ENCODE peak calls at places on chromosomes 6 and 20, in nine cellular contexts. G, K, B, S, X, N, T, P and Q are unnamed samples.

GRCh38 chr20:22667198-22667597 is 82.8 kb upstream of the FOXA2 start:
- DNase-seq in S (no peak), X (no peak), B (no peak), T (no peak), N (no peak), P (no peak), K (no peak), G (no peak), Q (no peak)

GRCh38 chr6:3226422-3227362 is 761 bp downstream of the TUBB2B start:
- DNase-seq in X (no peak), K (peak), N (no peak), P (no peak), S (no peak), T (no peak), G (no peak), B (no peak), Q (no peak)

GRCh38 chr6:75101896-75102680 is 103.8 kb downstream of the COL12A1 start:
- DNase-seq in T (no peak), K (no peak), N (no peak), G (peak), X (no peak), B (no peak), S (no peak), P (no peak), Q (no peak)

GRCh38 chr6:38831865-38832264 is 116.8 kb downstream of the DNAH8 start:
- DNase-seq in B (no peak), T (no peak), K (no peak), G (no peak), N (no peak), P (no peak), S (no peak), X (no peak), Q (no peak)

GRCh38 chr6:29702519-29703103 is 20.6 kb upstream of the HLA-F start:
- DNase-seq in B (no peak), X (no peak), S (peak), G (no peak), P (peak), N (peak), T (peak), K (peak), Q (no peak)

GRCh38 chr6:78910611-78911134 is 43.3 kb downstream of the IRAK1BP1 start:
- DNase-seq in X (no peak), G (no peak), P (peak), S (no peak), K (peak), B (no peak), N (no peak), T (no peak), Q (no peak)

GRCh38 chr20:13526551-13526950 is 112.2 kb downstream of the TASP1 start:
- DNase-seq in S (no peak), B (no peak), G (peak), K (no peak), X (no peak), T (no peak), P (no peak), N (no peak), Q (no peak)

GRCh38 chr20:41361757-41362747 is 4.6 kb downstream of the EMILIN3 start:
- DNase-seq in B (no peak), T (no peak), P (peak), X (no peak), N (no peak), K (no peak), G (no peak), S (no peak), Q (no peak)

GRCh38 chr6:157764346-157765068 is 58.5 kb upstream of the SNX9 start:
- DNase-seq in S (peak), K (no peak), T (peak), P (peak), N (peak), X (peak), B (peak), G (peak), Q (peak)

GRCh38 chr20:41005361-41005729 is 23.3 kb upstream of the TOP1 start:
- DNase-seq in N (no peak), B (peak), T (peak), P (peak), K (no peak), X (peak), G (peak), S (peak), Q (peak)

GRCh38 chr6:34544776-34545471 is 11.2 kb downstream of the SPDEF start:
- DNase-seq in S (no peak), P (no peak), X (no peak), K (no peak), B (no peak), N (no peak), T (no peak), G (no peak), Q (no peak)

GRCh38 chr6:20669571-20670314 is 135.5 kb downstream of the CDKAL1 start:
- DNase-seq in X (no peak), S (no peak), B (no peak), G (peak), N (no peak), K (no peak), T (no peak), P (no peak), Q (no peak)

GRCh38 chr6:28673800-28674671 is 148.4 kb downstream of the GPX5 start:
- DNase-seq in P (no peak), K (no peak), S (peak), B (no peak), G (peak), X (no peak), N (peak), T (peak), Q (no peak)

GRCh38 chr20:5526516-5526915 is 209.8 kb upstream of the PROKR2 start:
- DNase-seq in P (no peak), X (no peak), S (no peak), N (no peak), B (no peak), K (no peak), T (no peak), G (no peak), Q (no peak)

GRCh38 chr20:36312724-36313441 is 6.7 kb downstream of the DLGAP4 start:
- DNase-seq in P (no peak), G (no peak), N (no peak), T (no peak), K (peak), S (no peak), X (no peak), B (no peak), Q (no peak)

GRCh38 chr20:32006841-32007786 is 3.1 kb upstream of the CCM2L start:
- DNase-seq in K (no peak), S (no peak), G (no peak), P (no peak), B (no peak), N (peak), X (no peak), T (no peak), Q (no peak)

GRCh38 chr20:4613718-4614620 is 107.7 kb upstream of the PRND start:
- DNase-seq in T (peak), S (no peak), K (no peak), X (peak), B (no peak), P (no peak), G (no peak), N (peak), Q (no peak)

GRCh38 chr6:136771306-136771705 is 21.0 kb downstream of the MAP3K5 start:
- DNase-seq in B (no peak), N (no peak), S (no peak), T (no peak), P (no peak), K (no peak), G (no peak), X (no peak), Q (no peak)

GRCh38 chr6:129845696-129846095 is 15.4 kb downstream of the TMEM244 start:
- DNase-seq in B (no peak), S (no peak), X (no peak), T (no peak), N (no peak), G (no peak), P (no peak), K (no peak), Q (no peak)

GRCh38 chr6:55875420-55875819 is at the start of gene BMP5:
- DNase-seq in N (no peak), P (no peak), S (no peak), B (no peak), T (no peak), K (no peak), X (no peak), G (no peak), Q (no peak)

GRCh38 chr6:42374027-42374669 is 77.6 kb downstream of the TRERF1 start:
- DNase-seq in X (no peak), K (no peak), N (no peak), G (no peak), B (no peak), T (no peak), P (no peak), S (no peak), Q (no peak)
- TF ChIP-seq POLR2A in X (no peak), K (no peak), N (no peak), G (no peak), B (no peak), T (no peak), P (no peak), S (no peak), Q (no peak)

DNA sequence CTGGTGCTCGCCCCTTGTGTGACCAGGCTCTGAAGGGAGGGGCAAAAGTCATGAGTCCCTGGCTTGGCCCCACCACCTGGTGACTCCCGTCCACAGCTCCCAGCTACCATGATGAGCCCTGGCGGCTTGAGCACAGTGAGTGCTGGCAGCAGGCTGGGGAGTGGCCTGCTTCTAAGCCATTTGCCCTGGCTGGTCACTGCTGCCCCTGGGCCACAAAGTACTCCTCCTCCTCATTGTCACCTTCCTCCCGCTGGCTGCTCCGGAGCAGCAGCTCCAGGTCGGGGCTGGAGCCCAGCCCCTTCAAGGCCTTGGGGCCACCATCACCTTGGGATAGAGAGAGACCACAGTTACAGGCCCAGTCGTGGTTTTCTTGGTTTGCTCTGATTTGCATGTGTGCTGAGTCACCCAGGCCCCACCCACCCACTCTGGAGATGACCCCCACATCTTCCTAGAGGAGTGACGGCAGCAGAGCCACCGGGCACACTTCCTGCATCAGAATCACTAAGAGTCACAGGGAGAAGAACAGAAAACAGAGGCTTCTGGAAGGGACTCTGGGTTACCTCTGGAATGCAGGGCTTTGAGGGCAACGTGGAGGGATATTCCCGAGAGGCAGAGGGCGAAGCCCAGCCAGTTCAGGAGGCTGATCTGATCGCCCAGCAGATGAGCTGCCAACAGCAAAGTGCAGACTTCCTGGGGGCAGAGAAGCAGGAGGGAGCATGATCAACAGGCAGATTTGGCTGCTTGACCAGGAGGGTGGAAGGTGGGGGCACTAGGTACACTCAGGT is 42.1 kb upstream of the CDH22 start:
- DNase-seq in N (no peak), B (no peak), G (peak), K (peak), P (no peak), T (no peak), X (no peak), S (peak), Q (no peak)
- TF ChIP-seq POLR2A in N (no peak), B (no peak), G (no peak), K (no peak), P (no peak), T (no peak), X (no peak), S (no peak), Q (no peak)

GRCh38 chr20:33789109-33789857 is 21.9 kb upstream of the CHMP4B start:
- DNase-seq in K (no peak), N (peak), G (peak), T (peak), B (peak), S (peak), X (no peak), P (peak), Q (peak)
- TF ChIP-seq POLR2A in K (no peak), N (no peak), G (no peak), T (no peak), B (no peak), S (peak), X (no peak), P (peak), Q (no peak)

GRCh38 chr6:116060572-116061283 is at the start of gene FRK:
- DNase-seq in B (peak), S (no peak), X (no peak), K (no peak), N (peak), G (peak), T (peak), P (no peak), Q (no peak)
- TF ChIP-seq POLR2A in B (no peak), S (no peak), X (no peak), K (no peak), N (peak), G (no peak), T (no peak), P (peak), Q (no peak)

GRCh38 chr6:6919173-6919572 is 188.6 kb upstream of the RREB1 start:
- DNase-seq in T (no peak), X (no peak), B (no peak), N (no peak), P (no peak), G (no peak), S (no peak), K (no peak), Q (no peak)

GRCh38 chr6:6920114-6920983 is 187.4 kb upstream of the RREB1 start:
- DNase-seq in N (no peak), X (no peak), S (no peak), K (no peak), G (no peak), B (no peak), T (no peak), P (no peak), Q (no peak)

GRCh38 chr6:6918216-6918983 is 189.4 kb upstream of the RREB1 start:
- DNase-seq in S (peak), T (peak), G (peak), K (peak), P (no peak), X (no peak), N (no peak), B (no peak), Q (no peak)

GRCh38 chr6:6923605-6924004 is 184.2 kb upstream of the RREB1 start:
- DNase-seq in N (no peak), X (no peak), K (no peak), G (no peak), B (no peak), T (no peak), S (no peak), P (no peak), Q (no peak)

GRCh38 chr6:6920984-6921313 is 186.8 kb upstream of the RREB1 start:
- DNase-seq in N (no peak), G (no peak), S (no peak), K (no peak), B (no peak), P (no peak), T (no peak), X (no peak), Q (no peak)
- TF ChIP-seq POLR2A in N (no peak), G (no peak), S (no peak), K (no peak), B (no peak), P (no peak), T (no peak), X (no peak), Q (no peak)

DNA sequence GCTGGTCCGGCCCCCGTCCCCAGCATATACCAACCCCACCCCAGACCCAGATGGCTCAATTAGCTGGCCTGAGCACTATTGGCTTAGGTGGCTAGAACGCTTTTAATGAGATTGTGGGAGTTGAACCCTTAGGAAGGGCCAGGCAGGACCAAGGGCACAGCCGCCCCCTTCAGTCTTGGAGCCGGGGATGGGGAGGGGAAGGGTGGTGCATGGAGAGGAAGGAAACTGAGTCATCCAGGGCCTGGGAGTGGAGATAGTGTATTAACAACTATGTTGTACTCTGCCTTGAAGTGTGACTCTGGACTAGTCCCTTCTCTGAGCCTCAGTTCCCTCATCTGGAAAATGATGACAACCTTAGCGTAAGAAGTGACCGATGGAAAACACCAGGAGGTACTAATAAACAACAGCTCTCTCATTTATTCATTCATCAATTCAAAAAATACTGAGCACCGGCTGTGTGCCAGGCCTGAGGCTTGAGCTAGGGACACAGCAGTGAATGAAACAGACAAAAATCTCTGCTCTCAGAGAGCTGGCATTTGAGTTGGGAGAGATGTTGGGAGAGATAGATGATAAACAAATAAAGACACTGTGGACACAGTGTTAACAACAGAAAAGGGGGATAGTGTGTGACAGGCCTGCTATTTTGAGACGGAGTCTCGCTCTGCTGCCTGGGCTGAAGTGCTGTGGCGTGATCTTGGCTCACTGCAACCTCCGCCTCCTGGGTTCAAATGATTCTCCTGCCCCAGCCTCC is 11.5 kb downstream of the PEDS1 start:
- DNase-seq in P (no peak), K (no peak), X (no peak), B (no peak), T (no peak), S (no peak), G (no peak), N (no peak), Q (no peak)
- TF ChIP-seq POLR2A in P (no peak), K (no peak), X (no peak), B (no peak), T (no peak), S (no peak), G (no peak), N (no peak), Q (no peak)

GRCh38 chr20:20731000-20731944 is 18.8 kb upstream of the RALGAPA2 start:
- DNase-seq in S (no peak), K (no peak), G (no peak), T (no peak), N (no peak), P (no peak), B (no peak), X (no peak), Q (no peak)
- TF ChIP-seq POLR2A in S (no peak), K (no peak), G (no peak), T (no peak), N (no peak), P (no peak), B (no peak), X (no peak), Q (no peak)

DNA sequence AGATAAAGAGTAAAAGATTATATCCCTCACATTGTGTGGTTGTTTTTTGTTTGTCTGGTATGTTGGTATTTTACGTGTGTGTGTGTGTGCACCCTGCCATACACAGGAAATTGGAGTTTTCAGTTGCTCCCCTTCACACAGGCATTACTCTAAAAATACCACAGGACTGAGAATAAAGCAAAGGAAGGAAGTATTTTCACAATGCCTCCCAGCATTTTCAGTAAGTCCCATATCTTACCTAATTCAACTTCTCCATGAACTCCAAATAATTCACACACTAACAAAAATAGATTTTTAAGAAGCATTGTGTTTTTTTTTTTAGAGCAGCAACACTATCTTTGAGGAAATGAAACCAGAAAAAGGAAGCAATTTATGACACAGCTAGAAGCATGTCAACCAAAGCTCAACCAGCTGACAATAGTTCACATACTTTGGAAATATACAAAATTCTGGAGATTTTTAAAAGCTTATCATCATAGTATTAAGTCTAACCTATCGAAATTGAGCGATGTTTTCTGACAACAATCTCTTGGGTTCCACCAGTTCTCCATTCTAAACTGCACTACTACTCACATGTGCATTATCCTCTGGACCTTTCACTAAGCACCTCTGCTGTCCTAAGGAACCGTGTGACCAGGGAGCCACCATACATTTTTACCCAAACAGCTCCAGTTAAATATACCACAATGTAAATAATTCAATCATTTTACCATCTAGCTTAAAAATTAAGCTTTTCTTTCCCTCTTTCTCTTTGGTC is 2.1 kb downstream of the UBE2J1 start:
- DNase-seq in T (no peak), X (no peak), N (no peak), G (no peak), S (no peak), K (no peak), P (no peak), B (no peak), Q (no peak)
- TF ChIP-seq POLR2A in T (no peak), X (no peak), N (no peak), G (no peak), S (no peak), K (no peak), P (no peak), B (no peak), Q (no peak)